ENCODE peak calls at places on chromosomes 11 and 22, in seven cellular contexts. U is heart left ventricle, P is stomach, Y is lower lobe of right lung, B is tibial nerve, V is left ventricle myocardium inferior, C is heart right ventricle. G is an unnamed sample.

GRCh38 chr11:121930004-121930965 is 185.7 kb downstream of the BLID start:
- DNase-seq in U (no peak), P (no peak), Y (peak; percentile 55), B (no peak), V (no peak), C (no peak), G (no peak)

GRCh38 chr11:65077466-65077865 is 6.4 kb downstream of the CDCA5 start:
- DNase-seq in U (no peak), P (no peak), Y (no peak), B (no peak), V (no peak), C (no peak), G (no peak)

GRCh38 chr11:96704847-96705246 is 315.0 kb downstream of the JRKL start:
- DNase-seq in U (no peak), P (no peak), Y (no peak), B (no peak), V (no peak), C (no peak), G (no peak)

GRCh38 chr11:74550991-74551753 is 41.2 kb upstream of the POLD3 start:
- DNase-seq in U (no peak), P (no peak), Y (no peak), B (no peak), V (no peak), C (no peak), G (no peak)

GRCh38 chr11:64619811-64620285 is 28.8 kb downstream of the SLC22A12 start:
- DNase-seq in U (no peak), P (no peak), Y (no peak), B (peak; percentile 20), V (no peak), C (peak; percentile 36), G (no peak)

GRCh38 chr11:17595526-17596309 is 48.7 kb downstream of the OTOG start:
- DNase-seq in U (no peak), P (peak; percentile 20), Y (no peak), B (no peak), V (no peak), C (no peak), G (no peak)

GRCh38 chr11:111302298-111302697 is 4.0 kb downstream of the POU2AF3 start:
- DNase-seq in U (no peak), P (peak; percentile 51), Y (peak; percentile 74), B (no peak), V (no peak), C (no peak), G (no peak)

GRCh38 chr11:14021738-14022137 is 59.2 kb downstream of the SPON1 start:
- DNase-seq in U (no peak), P (no peak), Y (no peak), B (no peak), V (no peak), C (no peak), G (no peak)

GRCh38 chr11:17719940-17720795 is 797 bp downstream of the MYOD1 start:
- DNase-seq in U (no peak), P (no peak), Y (no peak), B (no peak), V (no peak), C (no peak), G (no peak)

GRCh38 chr22:36440429-36441002 is 40.9 kb downstream of the TXN2 start:
- DNase-seq in U (no peak), P (no peak), Y (no peak), B (no peak), V (no peak), C (no peak), G (no peak)

GRCh38 chr11:7457211-7457610 is 28.1 kb upstream of the OLFML1 start:
- DNase-seq in U (no peak), P (no peak), Y (no peak), B (no peak), V (no peak), C (no peak), G (no peak)

GRCh38 chr11:31387379-31387778 is 17.7 kb downstream of the DNAJC24 start:
- DNase-seq in U (no peak), P (no peak), Y (no peak), B (no peak), V (no peak), C (no peak), G (no peak)

GRCh38 chr11:12671378-12671777 is 2.8 kb upstream of the TEAD1 start:
- DNase-seq in U (no peak), P (no peak), Y (no peak), B (no peak), V (no peak), C (no peak), G (no peak)

GRCh38 chr11:126072821-126073594 is 10.3 kb upstream of the CDON start:
- DNase-seq in U (no peak), P (no peak), Y (no peak), B (no peak), V (no peak), C (no peak), G (no peak)

GRCh38 chr11:62508336-62509058 is 38.1 kb downstream of the AHNAK start:
- DNase-seq in U (peak; percentile 85), P (peak; percentile 78), Y (peak; percentile 85), B (peak; percentile 63), V (peak; percentile 84), C (peak; percentile 80), G (no peak)

GRCh38 chr11:105862736-105863367 is 159.2 kb downstream of the MSANTD4 start:
- DNase-seq in U (no peak), P (no peak), Y (no peak), B (no peak), V (no peak), C (no peak), G (no peak)

GRCh38 chr22:45007247-45007945 is 2.4 kb downstream of the PHF21B start:
- DNase-seq in U (no peak), P (no peak), Y (no peak), B (no peak), V (no peak), C (peak; percentile 27), G (no peak)

GRCh38 chr11:131305005-131305404 is 65.4 kb upstream of the NTM start:
- DNase-seq in U (no peak), P (no peak), Y (no peak), B (no peak), V (no peak), C (no peak), G (no peak)

GRCh38 chr22:36021649-36022048 is 7.0 kb downstream of the RBFOX2 start:
- DNase-seq in U (no peak), P (no peak), Y (no peak), B (no peak), V (no peak), C (no peak), G (no peak)

GRCh38 chr22:25362215-25362882 is 142.9 kb downstream of the CRYBB2 start:
- DNase-seq in U (peak; percentile 84), P (peak; percentile 71), Y (peak; percentile 64), B (peak; percentile 83), V (peak; percentile 58), C (peak; percentile 67), G (peak; percentile 38)

GRCh38 chr11:117146521-117146920 is 2.4 kb downstream of the PAFAH1B2 start:
- DNase-seq in U (no peak), P (no peak), Y (no peak), B (no peak), V (no peak), C (no peak), G (no peak)

GRCh38 chr22:47435826-47436225 is 673.4 kb downstream of the TBC1D22A start:
- DNase-seq in U (no peak), P (no peak), Y (no peak), B (no peak), V (no peak), C (no peak), G (no peak)

GRCh38 chr22:47437110-47437509 is 674.7 kb downstream of the TBC1D22A start:
- DNase-seq in U (no peak), P (no peak), Y (no peak), B (no peak), V (no peak), C (no peak), G (no peak)

GRCh38 chr22:47434336-47435203 is 672.1 kb downstream of the TBC1D22A start:
- DNase-seq in U (no peak), P (no peak), Y (no peak), B (no peak), V (no peak), C (no peak), G (no peak)

GRCh38 chr22:47433627-47434026 is 671.2 kb downstream of the TBC1D22A start:
- DNase-seq in U (no peak), P (no peak), Y (no peak), B (no peak), V (no peak), C (no peak), G (no peak)

DNA sequence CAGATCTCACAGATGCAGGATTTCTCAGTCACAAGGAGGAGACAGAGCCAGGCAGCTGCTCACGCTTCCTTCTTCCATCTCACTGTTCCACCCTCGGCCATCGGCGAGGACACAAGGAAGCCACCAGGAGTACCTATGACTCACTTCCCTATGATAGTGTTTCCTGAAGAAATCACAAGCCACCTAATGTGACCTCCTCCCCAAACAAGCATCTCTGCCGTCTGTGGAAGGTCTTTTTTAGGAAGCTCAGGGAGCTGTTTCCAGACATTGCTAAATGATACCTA is 672.7 kb downstream of the TBC1D22A start:
- DNase-seq in U (no peak), P (no peak), Y (no peak), B (no peak), V (no peak), C (no peak), G (no peak)
- H3K9me3 ChIP-seq in U (peaks cover 10% of the 10 kb centered on the region), P (peaks cover 30% of the 10 kb centered on the region), Y (peaks cover 3% of the 10 kb centered on the region), B (no peaks in the 10 kb centered on the region), V (peaks cover 44% of the 10 kb centered on the region), C (peaks cover 4% of the 10 kb centered on the region), G (no peaks in the 10 kb centered on the region)

GRCh38 chr11:55661901-55662300 is at the start of gene OR4C6:
- DNase-seq in U (no peak), P (no peak), Y (no peak), B (no peak), V (no peak), C (no peak), G (no peak)
- H3K9me3 ChIP-seq in U (no peaks in the 10 kb centered on the region), P (no peaks in the 10 kb centered on the region), Y (no peaks in the 10 kb centered on the region), B (no peaks in the 10 kb centered on the region), V (no peaks in the 10 kb centered on the region), C (no peaks in the 10 kb centered on the region), G (no peaks in the 10 kb centered on the region)

DNA sequence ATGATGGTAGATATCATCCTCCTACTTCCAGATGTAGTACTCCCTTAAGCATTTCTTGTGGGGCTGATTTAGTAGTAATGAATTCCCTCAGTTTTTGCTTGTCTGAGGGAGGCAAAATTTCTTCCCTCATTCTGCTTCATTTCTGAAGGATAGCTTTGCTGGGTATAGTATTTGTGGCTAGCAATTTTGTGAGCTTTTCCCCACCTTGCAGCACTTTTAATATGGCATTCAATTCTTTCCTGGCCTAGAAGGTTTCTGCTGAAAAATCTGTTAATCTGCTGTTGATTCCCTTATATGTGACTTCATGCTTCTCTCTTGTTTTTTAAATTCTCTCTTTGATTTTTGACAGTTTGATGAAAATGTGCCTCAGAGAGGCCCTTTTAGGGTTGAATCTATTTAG is 50.4 kb downstream of the KCNQ1OT1 start:
- DNase-seq in U (no peak), P (no peak), Y (no peak), B (no peak), V (no peak), C (no peak), G (no peak)
- H3K9me3 ChIP-seq in U (peaks cover 70% of the 10 kb centered on the region), P (peaks cover 59% of the 10 kb centered on the region), Y (peaks cover 60% of the 10 kb centered on the region), B (peaks cover 6% of the 10 kb centered on the region), V (peaks cover 100% of the 10 kb centered on the region), C (peaks cover 37% of the 10 kb centered on the region), G (peaks cover 8% of the 10 kb centered on the region)

DNA sequence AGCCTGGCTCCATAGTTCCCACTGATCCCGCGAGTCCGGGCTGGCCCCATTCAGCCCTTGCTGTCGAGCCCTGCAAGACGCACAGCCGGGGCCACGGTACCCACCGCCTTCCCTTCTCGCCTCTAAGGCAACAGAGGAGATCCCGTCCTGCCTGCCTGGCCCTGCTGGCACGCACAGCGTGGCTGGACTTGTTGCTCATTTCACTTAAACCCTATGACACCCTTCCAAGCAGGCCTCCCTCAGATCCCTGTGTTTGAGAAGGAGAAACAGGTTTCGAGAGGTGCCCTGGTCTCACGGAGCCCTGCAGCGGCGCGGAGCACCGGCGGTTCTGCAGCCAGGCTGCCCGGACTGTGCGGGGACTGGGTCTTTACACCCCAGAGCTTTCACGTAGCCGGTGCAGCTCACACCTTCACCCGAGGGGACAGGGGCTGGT is 1048.4 kb downstream of the BRD1 start:
- DNase-seq in U (no peak), P (no peak), Y (no peak), B (no peak), V (no peak), C (no peak), G (no peak)
- H3K9me3 ChIP-seq in U (peaks cover 15% of the 10 kb centered on the region), P (peaks cover 9% of the 10 kb centered on the region), Y (no peaks in the 10 kb centered on the region), B (no peaks in the 10 kb centered on the region), V (peaks cover 27% of the 10 kb centered on the region), C (peaks cover 2% of the 10 kb centered on the region), G (no peaks in the 10 kb centered on the region)